ENCODE peak calls at places on chromosomes 7 and 10, in eight cellular contexts. One of them, this sample, is unnamed. For H3K27me3, the result is how much of the 10 kb centered on the place peaks cover.

GRCh38 chr7:80711521-80711920 is 73.1 kb downstream of the CD36 start:
- DNase-seq in H9: no peak
- DNase-seq in fibroblast of lung: peak
- DNase-seq in DND-41: no peak
- DNase-seq in GM23248: peak
- DNase-seq in colonic mucosa: no peak
- DNase-seq in NT2/D1: no peak
- DNase-seq in mesendoderm: peak
- DNase-seq in this sample: no peak

GRCh38 chr7:111531993-111532392 is 30.3 kb downstream of the IMMP2L start:
- DNase-seq in fibroblast of lung: no peak
- DNase-seq in colonic mucosa: no peak
- DNase-seq in mesendoderm: no peak
- DNase-seq in DND-41: no peak
- DNase-seq in GM23248: peak
- DNase-seq in H9: no peak
- DNase-seq in NT2/D1: no peak
- DNase-seq in this sample: no peak

GRCh38 chr7:73615886-73616285 is 8.4 kb downstream of the MLXIPL start:
- DNase-seq in fibroblast of lung: no peak
- DNase-seq in NT2/D1: no peak
- DNase-seq in mesendoderm: peak
- DNase-seq in colonic mucosa: no peak
- DNase-seq in GM23248: peak
- DNase-seq in H9: peak
- DNase-seq in DND-41: no peak
- DNase-seq in this sample: no peak

GRCh38 chr7:127578036-127578684 is 7.2 kb downstream of the GCC1 start:
- DNase-seq in mesendoderm: peak
- DNase-seq in GM23248: peak
- DNase-seq in DND-41: no peak
- DNase-seq in colonic mucosa: no peak
- DNase-seq in fibroblast of lung: peak
- DNase-seq in NT2/D1: no peak
- DNase-seq in H9: no peak
- DNase-seq in this sample: no peak

GRCh38 chr7:95723583-95724180 is 48.7 kb upstream of the DYNC1I1 start:
- DNase-seq in colonic mucosa: no peak
- DNase-seq in mesendoderm: peak
- DNase-seq in DND-41: no peak
- DNase-seq in GM23248: peak
- DNase-seq in H9: peak
- DNase-seq in fibroblast of lung: peak
- DNase-seq in NT2/D1: peak
- DNase-seq in this sample: peak

GRCh38 chr7:98795741-98796493 is 73.9 kb downstream of the TMEM130 start:
- DNase-seq in fibroblast of lung: peak
- DNase-seq in GM23248: peak
- DNase-seq in H9: no peak
- DNase-seq in colonic mucosa: no peak
- DNase-seq in mesendoderm: no peak
- DNase-seq in NT2/D1: no peak
- DNase-seq in DND-41: no peak
- DNase-seq in this sample: no peak

GRCh38 chr10:86363184-86363832 is 3.3 kb downstream of the GRID1 start:
- DNase-seq in mesendoderm: peak
- DNase-seq in NT2/D1: peak
- DNase-seq in DND-41: no peak
- DNase-seq in fibroblast of lung: no peak
- DNase-seq in H9: peak
- DNase-seq in colonic mucosa: no peak
- DNase-seq in GM23248: peak
- DNase-seq in this sample: no peak

GRCh38 chr10:118568327-118568848 is 27.1 kb downstream of the PRLHR start:
- DNase-seq in NT2/D1: peak
- DNase-seq in mesendoderm: peak
- DNase-seq in DND-41: peak
- DNase-seq in colonic mucosa: peak
- DNase-seq in GM23248: peak
- DNase-seq in fibroblast of lung: peak
- DNase-seq in H9: no peak
- DNase-seq in this sample: peak

GRCh38 chr10:34768261-34768971 is 46.7 kb downstream of the PARD3 start:
- DNase-seq in DND-41: no peak
- DNase-seq in mesendoderm: peak
- DNase-seq in NT2/D1: no peak
- DNase-seq in fibroblast of lung: peak
- DNase-seq in H9: no peak
- DNase-seq in colonic mucosa: peak
- DNase-seq in GM23248: peak
- DNase-seq in this sample: no peak

DNA sequence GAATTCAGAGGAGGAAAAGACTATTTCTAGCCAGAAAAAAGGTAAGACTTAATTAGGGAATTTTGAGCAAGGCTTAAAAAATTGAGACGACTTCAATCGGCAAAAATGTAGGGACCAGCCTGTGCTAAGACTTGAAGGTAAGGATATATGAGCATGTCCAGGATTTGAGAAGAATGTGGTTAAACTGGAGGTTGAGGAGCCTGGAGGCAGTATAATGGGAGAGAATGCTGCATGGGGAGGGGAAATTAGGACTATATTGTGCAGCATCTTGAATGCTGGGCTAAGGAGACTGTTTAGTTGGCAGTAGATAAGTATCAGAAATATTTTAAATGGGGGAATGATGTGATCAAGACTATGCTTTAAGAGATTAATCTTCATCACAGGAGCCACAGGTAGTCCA is 53.1 kb upstream of the PCGF5 start:
- DNase-seq in mesendoderm: no peak
- DNase-seq in H9: no peak
- DNase-seq in GM23248: no peak
- DNase-seq in colonic mucosa: no peak
- DNase-seq in DND-41: no peak
- DNase-seq in NT2/D1: no peak
- DNase-seq in fibroblast of lung: no peak
- DNase-seq in this sample: no peak
- H3K27me3 ChIP-seq in mesendoderm: under half
- H3K27me3 ChIP-seq in H9: under half
- H3K27me3 ChIP-seq in GM23248: under half
- H3K27me3 ChIP-seq in colonic mucosa: under half
- H3K27me3 ChIP-seq in DND-41: under half
- H3K27me3 ChIP-seq in NT2/D1: under half
- H3K27me3 ChIP-seq in fibroblast of lung: under half
- H3K27me3 ChIP-seq in this sample: under half

GRCh38 chr10:32954080-32954479 is 4.0 kb downstream of the ITGB1 start:
- DNase-seq in fibroblast of lung: no peak
- DNase-seq in DND-41: no peak
- DNase-seq in GM23248: no peak
- DNase-seq in mesendoderm: no peak
- DNase-seq in H9: no peak
- DNase-seq in colonic mucosa: no peak
- DNase-seq in NT2/D1: no peak
- DNase-seq in this sample: no peak
- H3K9ac ChIP-seq in fibroblast of lung: no peak
- H3K9ac ChIP-seq in DND-41: no peak
- H3K9ac ChIP-seq in GM23248: peak
- H3K9ac ChIP-seq in mesendoderm: peak
- H3K9ac ChIP-seq in H9: no peak
- H3K9ac ChIP-seq in colonic mucosa: no peak
- H3K9ac ChIP-seq in NT2/D1: no peak
- H3K9ac ChIP-seq in this sample: no peak

GRCh38 chr7:27175005-27175625 is 995 bp upstream of the HOXA10 start:
- DNase-seq in mesendoderm: peak
- DNase-seq in NT2/D1: no peak
- DNase-seq in H9: peak
- DNase-seq in GM23248: peak
- DNase-seq in fibroblast of lung: no peak
- DNase-seq in colonic mucosa: peak
- DNase-seq in DND-41: no peak
- DNase-seq in this sample: no peak
- H3K27me3 ChIP-seq in mesendoderm: half or more
- H3K27me3 ChIP-seq in NT2/D1: half or more
- H3K27me3 ChIP-seq in H9: half or more
- H3K27me3 ChIP-seq in GM23248: under half
- H3K27me3 ChIP-seq in fibroblast of lung: half or more
- H3K27me3 ChIP-seq in colonic mucosa: under half
- H3K27me3 ChIP-seq in DND-41: under half
- H3K27me3 ChIP-seq in this sample: half or more

GRCh38 chr10:99573806-99574205 is 41.1 kb downstream of the NKX2-3 start:
- DNase-seq in DND-41: no peak
- DNase-seq in GM23248: no peak
- DNase-seq in H9: no peak
- DNase-seq in colonic mucosa: no peak
- DNase-seq in NT2/D1: no peak
- DNase-seq in mesendoderm: no peak
- DNase-seq in fibroblast of lung: no peak
- DNase-seq in this sample: no peak

GRCh38 chr10:99569253-99569939 is 36.7 kb downstream of the NKX2-3 start:
- DNase-seq in colonic mucosa: no peak
- DNase-seq in DND-41: no peak
- DNase-seq in H9: peak
- DNase-seq in fibroblast of lung: no peak
- DNase-seq in GM23248: no peak
- DNase-seq in NT2/D1: no peak
- DNase-seq in mesendoderm: peak
- DNase-seq in this sample: no peak

GRCh38 chr10:99569971-99570370 is 37.2 kb downstream of the NKX2-3 start:
- DNase-seq in fibroblast of lung: no peak
- DNase-seq in GM23248: no peak
- DNase-seq in DND-41: no peak
- DNase-seq in mesendoderm: no peak
- DNase-seq in H9: no peak
- DNase-seq in colonic mucosa: no peak
- DNase-seq in NT2/D1: no peak
- DNase-seq in this sample: no peak

DNA sequence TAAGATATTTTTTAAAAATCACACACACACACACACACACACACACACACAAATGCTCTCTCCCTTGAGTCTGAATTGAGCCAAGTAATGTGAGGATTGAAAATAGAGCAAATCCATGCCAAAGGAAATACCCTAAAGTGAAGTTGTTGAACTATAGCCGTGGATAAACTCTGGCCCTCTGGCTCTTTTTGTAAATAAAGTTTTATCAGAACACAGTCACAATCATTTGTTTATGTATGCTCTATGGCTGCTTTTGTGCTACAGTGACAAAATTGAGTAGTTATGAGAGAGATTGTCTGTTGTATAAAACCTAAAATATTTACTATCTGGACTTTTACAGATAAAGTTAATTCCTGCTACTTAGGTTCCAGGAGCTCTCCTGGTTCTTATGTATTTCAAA is 39.1 kb downstream of the NKX2-3 start:
- DNase-seq in mesendoderm: no peak
- DNase-seq in GM23248: no peak
- DNase-seq in H9: no peak
- DNase-seq in colonic mucosa: no peak
- DNase-seq in fibroblast of lung: no peak
- DNase-seq in DND-41: no peak
- DNase-seq in NT2/D1: no peak
- DNase-seq in this sample: no peak
- H3K9ac ChIP-seq in mesendoderm: no peak
- H3K9ac ChIP-seq in GM23248: no peak
- H3K9ac ChIP-seq in H9: no peak
- H3K9ac ChIP-seq in colonic mucosa: no peak
- H3K9ac ChIP-seq in fibroblast of lung: no peak
- H3K9ac ChIP-seq in DND-41: no peak
- H3K9ac ChIP-seq in NT2/D1: no peak
- H3K9ac ChIP-seq in this sample: no peak